ENCODE peak calls at places on chromosomes 5 and 9, in ten cellular contexts. H is endothelial cell; F is non-pigmented ciliary epithelial cell; U is ELR; S is nucleus accumbens; O is RWPE1; X is NCI-H1105; N is CD8-positive, alpha-beta memory T cell; E is HCT116; P is NCI-H2029. Z is an unnamed sample.

GRCh38 chr5:179255527-179256228 is 89.6 kb downstream of the ADAMTS2 start:
- DNase-seq in S (no peak), X (no peak), H (no peak), E (no peak), O (no peak), U (no peak), P (no peak), N (no peak), F (no peak), Z (peak)

GRCh38 chr5:31638286-31638685 is 645 bp upstream of the PDZD2 start:
- DNase-seq in O (no peak), U (no peak), X (no peak), S (no peak), F (no peak), H (no peak), E (no peak), P (no peak), N (no peak), Z (peak)

GRCh38 chr5:180018661-180019060 is 52.9 kb downstream of the RNF130 start:
- DNase-seq in S (no peak), F (no peak), P (no peak), X (no peak), N (no peak), U (no peak), H (no peak), E (no peak), O (no peak), Z (no peak)

GRCh38 chr5:72065751-72066255 is 41.5 kb upstream of the MAP1B start:
- DNase-seq in N (no peak), H (peak), F (peak), E (no peak), X (peak), O (no peak), P (peak), S (no peak), U (peak), Z (no peak)

GRCh38 chr5:93585753-93586385 is 2.8 kb downstream of the NR2F1 start:
- DNase-seq in F (no peak), O (no peak), U (peak), S (no peak), P (no peak), X (no peak), H (no peak), N (no peak), E (no peak), Z (no peak)

GRCh38 chr5:122078116-122078865 is at the start of gene LOX:
- DNase-seq in S (no peak), N (no peak), P (no peak), X (no peak), O (peak), E (no peak), U (peak), H (peak), F (peak), Z (peak)

GRCh38 chr9:136093995-136094881 is 851 bp downstream of the NACC2 start:
- DNase-seq in X (no peak), S (no peak), N (peak), P (peak), E (peak), F (no peak), U (peak), O (peak), H (peak), Z (peak)

GRCh38 chr9:128575469-128575868 is 23.1 kb downstream of the SPTAN1 start:
- DNase-seq in O (no peak), H (no peak), S (peak), N (no peak), X (no peak), F (no peak), P (no peak), U (no peak), E (no peak), Z (no peak)

GRCh38 chr9:37574996-37575395 is 1.2 kb downstream of the FBXO10 start:
- DNase-seq in X (no peak), E (no peak), H (no peak), F (no peak), S (no peak), N (no peak), P (no peak), U (no peak), O (no peak), Z (no peak)

GRCh38 chr5:141412853-141413539 is at the start of gene PCDHGA10:
- DNase-seq in P (no peak), H (peak), X (no peak), O (peak), E (peak), U (peak), N (peak), F (no peak), S (no peak), Z (no peak)

GRCh38 chr5:151686673-151687378 is at the start of gene SPARC:
- DNase-seq in H (peak), F (peak), N (no peak), S (peak), U (peak), E (no peak), O (peak), X (no peak), P (no peak), Z (peak)